ENCODE peak calls at places on chromosomes 2 and 18, in six cellular contexts. C is tibial artery, P is gastrocnemius medialis, R is heart left ventricle, L is astrocyte of the spinal cord, X is mesenteric fat pad. J is an unnamed sample.

GRCh38 chr18:78891185-78891762 is 88.3 kb upstream of the SALL3 start:
- DNase-seq in P (no peak), X (no peak), R (no peak), C (no peak), L (no peak), J (no peak)

GRCh38 chr18:12703714-12704113 is 872 bp downstream of the PSMG2 start:
- DNase-seq in X (no peak), C (no peak), P (no peak), L (peak), R (no peak), J (no peak)

GRCh38 chr2:72925328-72925943 is 8.1 kb downstream of the EMX1 start:
- DNase-seq in C (peak), X (peak), P (no peak), L (no peak), R (no peak), J (no peak)

GRCh38 chr2:70510213-70510820 is 43.3 kb downstream of the TGFA start:
- DNase-seq in R (no peak), C (no peak), L (no peak), P (no peak), X (no peak), J (no peak)

GRCh38 chr2:37230581-37230980 is 815 bp downstream of the CEBPZ start:
- DNase-seq in L (no peak), R (no peak), C (no peak), P (no peak), X (no peak), J (peak)

GRCh38 chr2:233029321-233029720 is 3.2 kb upstream of the NEU2 start:
- DNase-seq in X (no peak), R (no peak), C (no peak), L (no peak), P (no peak), J (peak)

GRCh38 chr2:127567351-127567854 is 31.9 kb downstream of the MYO7B start:
- DNase-seq in R (no peak), P (no peak), X (peak), C (peak), L (no peak), J (no peak)

GRCh38 chr2:30113617-30114293 is 33.1 kb upstream of the YPEL5 start:
- DNase-seq in C (no peak), X (no peak), P (no peak), L (peak), R (no peak), J (peak)

GRCh38 chr2:73716518-73717250 is 20.5 kb downstream of the TPRKB start:
- DNase-seq in L (no peak), R (no peak), C (no peak), X (no peak), P (no peak), J (peak)

GRCh38 chr2:112623913-112624777 is 21.6 kb upstream of the SLC20A1 start:
- DNase-seq in X (peak), R (no peak), P (no peak), L (peak), C (peak), J (peak)

GRCh38 chr2:136238552-136239346 is 120.8 kb upstream of the CXCR4 start:
- DNase-seq in L (peak), R (no peak), X (no peak), C (no peak), P (no peak), J (peak)

GRCh38 chr18:25517881-25518715 is 166.1 kb upstream of the ZNF521 start:
- DNase-seq in X (no peak), L (no peak), P (no peak), R (no peak), C (no peak), J (no peak)

GRCh38 chr2:146986161-146986560 is 858.7 kb upstream of the ACVR2A start:
- DNase-seq in P (no peak), C (no peak), L (peak), X (no peak), R (no peak), J (peak)

GRCh38 chr18:78973357-78974083 is 6.1 kb upstream of the SALL3 start:
- DNase-seq in X (no peak), P (no peak), C (no peak), R (no peak), L (no peak), J (no peak)

GRCh38 chr18:35905436-35905835 is 67.0 kb upstream of the RMP24 start:
- DNase-seq in C (no peak), X (no peak), P (no peak), L (no peak), R (no peak), J (peak)

GRCh38 chr2:178874529-178875240 is 67.5 kb upstream of the TTN start:
- DNase-seq in P (peak), L (no peak), C (peak), R (no peak), X (no peak), J (no peak)

GRCh38 chr2:10619643-10620042 is 70.1 kb downstream of the NOL10 start:
- DNase-seq in L (peak), X (no peak), R (no peak), P (no peak), C (no peak), J (peak)

GRCh38 chr2:96291751-96292150 is 13.6 kb downstream of the SNRNP200 start:
- DNase-seq in C (no peak), L (no peak), X (no peak), R (no peak), P (no peak), J (peak)

GRCh38 chr2:48965204-48965603 is 189.1 kb downstream of the FSHR start:
- DNase-seq in R (no peak), P (no peak), X (no peak), L (no peak), C (no peak), J (no peak)

J was measured in fibroblast of villous mesenchyme.